ENCODE peak calls at places on chromosomes 7 and 10, in ten cellular contexts. One of them, this sample, is unnamed.
A peak's percentile ranks its signal among the peaks of the same experiment; 100 is the strongest.

GRCh38 chr10:122487231-122487765 is 25.9 kb downstream of the HTRA1 start:
- DNase-seq in central memory CD4-positive, alpha-beta T cell: no peak
- DNase-seq in stimulated activated naive CD8-positive, alpha-beta T cell treated with anti-CD3 and anti-CD28 coated beads, Interleukin-15, amount 100 ng/mL, for 72 hours: no peak
- DNase-seq in PC-9: no peak
- DNase-seq in stimulated activated CD4-positive, alpha-beta T cell treated with anti-CD3 and anti-CD28 coated beads, Interleukin-2, amount 100 ng/mL, for 24 hours: no peak
- DNase-seq in SK-MEL-5: no peak
- DNase-seq in PC-3: no peak
- DNase-seq in testis: no peak
- DNase-seq in AG09319: peak; percentile 40
- DNase-seq in left colon: peak; percentile 67
- DNase-seq in this sample: no peak

GRCh38 chr10:116038259-116038658 is 234.7 kb downstream of the GFRA1 start:
- DNase-seq in PC-3: no peak
- DNase-seq in SK-MEL-5: no peak
- DNase-seq in left colon: no peak
- DNase-seq in central memory CD4-positive, alpha-beta T cell: no peak
- DNase-seq in stimulated activated naive CD8-positive, alpha-beta T cell treated with anti-CD3 and anti-CD28 coated beads, Interleukin-15, amount 100 ng/mL, for 72 hours: no peak
- DNase-seq in AG09319: peak; percentile 47
- DNase-seq in testis: no peak
- DNase-seq in PC-9: no peak
- DNase-seq in stimulated activated CD4-positive, alpha-beta T cell treated with anti-CD3 and anti-CD28 coated beads, Interleukin-2, amount 100 ng/mL, for 24 hours: no peak
- DNase-seq in this sample: no peak

GRCh38 chr7:106126170-106126938 is 14.2 kb upstream of the SYPL1 start:
- DNase-seq in stimulated activated naive CD8-positive, alpha-beta T cell treated with anti-CD3 and anti-CD28 coated beads, Interleukin-15, amount 100 ng/mL, for 72 hours: peak; percentile 31
- DNase-seq in stimulated activated CD4-positive, alpha-beta T cell treated with anti-CD3 and anti-CD28 coated beads, Interleukin-2, amount 100 ng/mL, for 24 hours: peak; percentile 36
- DNase-seq in testis: no peak
- DNase-seq in PC-3: peak; percentile 97
- DNase-seq in central memory CD4-positive, alpha-beta T cell: peak; percentile 40
- DNase-seq in left colon: no peak
- DNase-seq in AG09319: no peak
- DNase-seq in SK-MEL-5: peak; percentile 40
- DNase-seq in PC-9: peak; percentile 21
- DNase-seq in this sample: peak; percentile 27

GRCh38 chr10:112456533-112456932 is 9.5 kb downstream of the VTI1A start:
- DNase-seq in central memory CD4-positive, alpha-beta T cell: no peak
- DNase-seq in testis: no peak
- DNase-seq in stimulated activated naive CD8-positive, alpha-beta T cell treated with anti-CD3 and anti-CD28 coated beads, Interleukin-15, amount 100 ng/mL, for 72 hours: no peak
- DNase-seq in PC-9: no peak
- DNase-seq in PC-3: no peak
- DNase-seq in left colon: no peak
- DNase-seq in stimulated activated CD4-positive, alpha-beta T cell treated with anti-CD3 and anti-CD28 coated beads, Interleukin-2, amount 100 ng/mL, for 24 hours: no peak
- DNase-seq in SK-MEL-5: no peak
- DNase-seq in AG09319: no peak
- DNase-seq in this sample: no peak

GRCh38 chr10:95660283-95660682 is 3.8 kb upstream of the ALDH18A1 start:
- DNase-seq in PC-9: no peak
- DNase-seq in stimulated activated naive CD8-positive, alpha-beta T cell treated with anti-CD3 and anti-CD28 coated beads, Interleukin-15, amount 100 ng/mL, for 72 hours: no peak
- DNase-seq in testis: no peak
- DNase-seq in SK-MEL-5: no peak
- DNase-seq in PC-3: no peak
- DNase-seq in central memory CD4-positive, alpha-beta T cell: no peak
- DNase-seq in AG09319: no peak
- DNase-seq in stimulated activated CD4-positive, alpha-beta T cell treated with anti-CD3 and anti-CD28 coated beads, Interleukin-2, amount 100 ng/mL, for 24 hours: no peak
- DNase-seq in left colon: no peak
- DNase-seq in this sample: no peak

GRCh38 chr7:4667776-4668509 is 14.2 kb upstream of the FOXK1 start:
- DNase-seq in stimulated activated naive CD8-positive, alpha-beta T cell treated with anti-CD3 and anti-CD28 coated beads, Interleukin-15, amount 100 ng/mL, for 72 hours: no peak
- DNase-seq in stimulated activated CD4-positive, alpha-beta T cell treated with anti-CD3 and anti-CD28 coated beads, Interleukin-2, amount 100 ng/mL, for 24 hours: no peak
- DNase-seq in PC-9: no peak
- DNase-seq in testis: no peak
- DNase-seq in PC-3: no peak
- DNase-seq in AG09319: no peak
- DNase-seq in SK-MEL-5: peak; percentile 55
- DNase-seq in left colon: no peak
- DNase-seq in central memory CD4-positive, alpha-beta T cell: no peak
- DNase-seq in this sample: no peak

GRCh38 chr7:93133020-93133419 is 15.2 kb downstream of the SAMD9L start:
- DNase-seq in testis: no peak
- DNase-seq in PC-3: no peak
- DNase-seq in PC-9: no peak
- DNase-seq in left colon: no peak
- DNase-seq in stimulated activated naive CD8-positive, alpha-beta T cell treated with anti-CD3 and anti-CD28 coated beads, Interleukin-15, amount 100 ng/mL, for 72 hours: no peak
- DNase-seq in stimulated activated CD4-positive, alpha-beta T cell treated with anti-CD3 and anti-CD28 coated beads, Interleukin-2, amount 100 ng/mL, for 24 hours: no peak
- DNase-seq in central memory CD4-positive, alpha-beta T cell: no peak
- DNase-seq in SK-MEL-5: no peak
- DNase-seq in AG09319: no peak
- DNase-seq in this sample: no peak

GRCh38 chr7:106466867-106467266 is 182.1 kb upstream of the NAMPT start:
- DNase-seq in testis: no peak
- DNase-seq in PC-9: no peak
- DNase-seq in central memory CD4-positive, alpha-beta T cell: no peak
- DNase-seq in stimulated activated naive CD8-positive, alpha-beta T cell treated with anti-CD3 and anti-CD28 coated beads, Interleukin-15, amount 100 ng/mL, for 72 hours: no peak
- DNase-seq in SK-MEL-5: no peak
- DNase-seq in left colon: no peak
- DNase-seq in PC-3: no peak
- DNase-seq in stimulated activated CD4-positive, alpha-beta T cell treated with anti-CD3 and anti-CD28 coated beads, Interleukin-2, amount 100 ng/mL, for 24 hours: no peak
- DNase-seq in AG09319: no peak
- DNase-seq in this sample: no peak

GRCh38 chr10:114508376-114508775 is 104.1 kb upstream of the AFAP1L2 start:
- DNase-seq in left colon: no peak
- DNase-seq in central memory CD4-positive, alpha-beta T cell: no peak
- DNase-seq in testis: peak; percentile 61
- DNase-seq in SK-MEL-5: no peak
- DNase-seq in AG09319: no peak
- DNase-seq in stimulated activated naive CD8-positive, alpha-beta T cell treated with anti-CD3 and anti-CD28 coated beads, Interleukin-15, amount 100 ng/mL, for 72 hours: no peak
- DNase-seq in stimulated activated CD4-positive, alpha-beta T cell treated with anti-CD3 and anti-CD28 coated beads, Interleukin-2, amount 100 ng/mL, for 24 hours: no peak
- DNase-seq in PC-3: no peak
- DNase-seq in PC-9: no peak
- DNase-seq in this sample: no peak

GRCh38 chr7:2922271-2922691 is 78.2 kb upstream of the GNA12 start:
- DNase-seq in stimulated activated CD4-positive, alpha-beta T cell treated with anti-CD3 and anti-CD28 coated beads, Interleukin-2, amount 100 ng/mL, for 24 hours: no peak
- DNase-seq in PC-9: no peak
- DNase-seq in left colon: no peak
- DNase-seq in stimulated activated naive CD8-positive, alpha-beta T cell treated with anti-CD3 and anti-CD28 coated beads, Interleukin-15, amount 100 ng/mL, for 72 hours: no peak
- DNase-seq in AG09319: no peak
- DNase-seq in PC-3: no peak
- DNase-seq in testis: no peak
- DNase-seq in SK-MEL-5: no peak
- DNase-seq in central memory CD4-positive, alpha-beta T cell: no peak
- DNase-seq in this sample: no peak

GRCh38 chr7:143382126-143382790 is 1.1 kb downstream of the ZYX start:
- DNase-seq in PC-3: no peak
- DNase-seq in stimulated activated naive CD8-positive, alpha-beta T cell treated with anti-CD3 and anti-CD28 coated beads, Interleukin-15, amount 100 ng/mL, for 72 hours: no peak
- DNase-seq in SK-MEL-5: no peak
- DNase-seq in central memory CD4-positive, alpha-beta T cell: no peak
- DNase-seq in stimulated activated CD4-positive, alpha-beta T cell treated with anti-CD3 and anti-CD28 coated beads, Interleukin-2, amount 100 ng/mL, for 24 hours: no peak
- DNase-seq in PC-9: no peak
- DNase-seq in left colon: no peak
- DNase-seq in AG09319: no peak
- DNase-seq in testis: no peak
- DNase-seq in this sample: no peak

GRCh38 chr7:132030883-132031282 is 474.5 kb upstream of the PODXL start:
- DNase-seq in SK-MEL-5: no peak
- DNase-seq in stimulated activated CD4-positive, alpha-beta T cell treated with anti-CD3 and anti-CD28 coated beads, Interleukin-2, amount 100 ng/mL, for 24 hours: no peak
- DNase-seq in testis: no peak
- DNase-seq in central memory CD4-positive, alpha-beta T cell: no peak
- DNase-seq in left colon: no peak
- DNase-seq in stimulated activated naive CD8-positive, alpha-beta T cell treated with anti-CD3 and anti-CD28 coated beads, Interleukin-15, amount 100 ng/mL, for 72 hours: no peak
- DNase-seq in PC-3: peak; percentile 81
- DNase-seq in PC-9: peak; percentile 61
- DNase-seq in AG09319: no peak
- DNase-seq in this sample: no peak